ENCODE peak calls at places on chromosomes 6 and 20, in nine cellular contexts. R is AG04450, I is heart left ventricle, C is left ventricle myocardium inferior, T is sigmoid colon, B is neuronal stem cell, Z is WERI-Rb-1, D is lower lobe of right lung, Q is mesendoderm. X is an unnamed sample.
A peak's percentile ranks its signal among the peaks of the same experiment; 100 is the strongest.

GRCh38 chr6:121630716-121631115 is 195.3 kb downstream of the GJA1 start:
- DNase-seq in R (no peak), I (no peak), C (no peak), T (no peak), B (no peak), Z (no peak), D (no peak), Q (no peak), X (no peak)

GRCh38 chr6:153947817-153948447 is 91.1 kb upstream of the OPRM1 start:
- DNase-seq in R (no peak), I (no peak), C (no peak), T (no peak), B (peak; percentile 46), Z (peak; percentile 28), D (no peak), Q (peak; percentile 72), X (peak; percentile 49)

GRCh38 chr20:14992071-14992654 is 654.8 kb upstream of the FLRT3 start:
- DNase-seq in R (no peak), I (no peak), C (no peak), T (no peak), B (no peak), Z (no peak), D (no peak), Q (no peak), X (peak; percentile 6)

GRCh38 chr6:29527126-29527525 is 32.4 kb downstream of the UBD start:
- DNase-seq in R (no peak), I (no peak), C (no peak), T (no peak), B (no peak), Z (no peak), D (no peak), Q (no peak), X (no peak)

GRCh38 chr6:157019733-157020132 is 242.6 kb downstream of the ARID1B start:
- DNase-seq in R (no peak), I (no peak), C (no peak), T (no peak), B (no peak), Z (no peak), D (no peak), Q (peak; percentile 31), X (peak; percentile 35)

GRCh38 chr6:148869589-148869988 is 122.8 kb downstream of the UST start:
- DNase-seq in R (peak; percentile 80), I (no peak), C (no peak), T (no peak), B (no peak), Z (no peak), D (no peak), Q (peak; percentile 45), X (peak; percentile 62)

GRCh38 chr20:19021406-19022117 is 190.9 kb upstream of the SLC24A3 start:
- DNase-seq in R (no peak), I (no peak), C (no peak), T (no peak), B (no peak), Z (no peak), D (no peak), Q (no peak), X (no peak)

GRCh38 chr6:13908955-13909381 is 15.8 kb upstream of the RNF182 start:
- DNase-seq in R (peak; percentile 45), I (no peak), C (no peak), T (peak; percentile 71), B (peak; percentile 55), Z (peak; percentile 78), D (no peak), Q (peak; percentile 83), X (peak; percentile 77)

GRCh38 chr6:3740551-3741476 is 10.7 kb downstream of the PXDC1 start:
- DNase-seq in R (no peak), I (no peak), C (no peak), T (no peak), B (no peak), Z (no peak), D (no peak), Q (no peak), X (no peak)

GRCh38 chr6:3741477-3741871 is 10.0 kb downstream of the PXDC1 start:
- DNase-seq in R (no peak), I (no peak), C (no peak), T (no peak), B (no peak), Z (no peak), D (no peak), Q (no peak), X (no peak)

GRCh38 chr6:3737831-3738210 is 13.7 kb downstream of the PXDC1 start:
- DNase-seq in R (no peak), I (no peak), C (no peak), T (no peak), B (no peak), Z (no peak), D (no peak), Q (no peak), X (no peak)

GRCh38 chr6:3738381-3739131 is 13.0 kb downstream of the PXDC1 start:
- DNase-seq in R (no peak), I (no peak), C (no peak), T (no peak), B (no peak), Z (no peak), D (no peak), Q (no peak), X (no peak)

DNA sequence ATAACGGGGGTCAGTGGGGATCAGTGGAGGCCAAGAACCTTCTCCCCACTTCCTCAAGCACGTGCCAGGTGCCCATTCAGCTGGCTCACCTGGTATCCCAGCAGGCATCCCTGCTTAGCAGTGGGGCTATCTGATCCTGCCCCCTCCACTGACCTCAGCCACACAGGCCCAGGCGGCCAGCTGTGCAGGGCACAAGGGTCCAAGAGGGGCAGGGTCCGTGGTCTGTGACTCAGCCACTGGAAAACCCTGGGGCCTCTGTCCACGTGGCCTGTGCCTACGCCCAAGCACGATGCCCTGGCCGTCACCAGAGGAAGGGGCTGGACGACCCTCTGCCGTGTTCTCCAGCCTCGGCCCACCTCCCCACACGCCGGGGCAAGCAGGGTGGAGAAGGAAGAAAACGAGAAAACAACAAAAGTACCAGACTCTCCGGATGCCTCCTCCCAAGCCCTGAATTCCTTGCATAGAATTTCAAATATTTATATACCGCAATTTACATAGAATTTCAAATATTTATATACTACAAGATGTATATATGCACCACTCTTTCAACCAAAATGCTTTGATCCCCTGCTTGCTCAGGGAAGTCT is 12.1 kb downstream of the PXDC1 start:
- DNase-seq in R (no peak), I (peak; percentile 65), C (no peak), T (no peak), B (no peak), Z (no peak), D (no peak), Q (no peak), X (no peak)
- H3K27ac ChIP-seq in R (peak overlapping the region; percentile 58), I (no peak overlapping the region), C (peak overlapping the region; percentile 44), T (no peak overlapping the region), B (no peak overlapping the region), Z (no peak overlapping the region), D (no peak overlapping the region), Q (no peak overlapping the region), X (no peak overlapping the region)

DNA sequence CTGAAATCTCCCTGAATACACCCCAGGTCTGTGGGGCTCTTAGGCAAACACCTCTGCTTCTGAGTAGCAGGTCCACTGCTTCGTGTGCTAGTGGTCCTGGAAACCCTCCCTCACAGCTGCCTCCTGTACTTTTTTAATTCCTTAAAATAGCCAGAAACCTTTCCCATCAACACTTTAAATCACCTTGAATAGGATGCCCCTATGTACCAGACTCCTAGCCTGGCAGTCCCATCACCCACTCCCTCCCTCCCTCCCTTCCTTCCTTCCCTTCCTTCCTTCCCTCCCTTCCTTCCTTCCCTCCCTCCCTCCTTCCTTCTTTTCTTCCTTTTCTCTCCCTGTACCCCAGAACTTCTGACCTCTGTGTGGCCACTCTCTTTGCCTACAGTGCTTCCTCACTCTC is 239.3 kb upstream of the PRND start:
- DNase-seq in R (no peak), I (no peak), C (no peak), T (no peak), B (no peak), Z (no peak), D (no peak), Q (no peak), X (no peak)
- H3K27ac ChIP-seq in R (no peak overlapping the region), I (no peak overlapping the region), C (no peak overlapping the region), T (no peak overlapping the region), B (no peak overlapping the region), Z (no peak overlapping the region), D (no peak overlapping the region), Q (no peak overlapping the region), X (no peak overlapping the region)

GRCh38 chr6:33076406-33076934 is 680 bp downstream of the HLA-DPB1 start:
- DNase-seq in R (no peak), I (no peak), C (no peak), T (no peak), B (no peak), Z (no peak), D (no peak), Q (no peak), X (no peak)
- H3K27ac ChIP-seq in R (no peak overlapping the region), I (peak overlapping the region; percentile 76), C (peak overlapping the region; percentile 84), T (peak overlapping the region; percentile 62), B (no peak overlapping the region), Z (no peak overlapping the region), D (peak overlapping the region; percentile 90), Q (no peak overlapping the region), X (no peak overlapping the region)

GRCh38 chr6:15061908-15062307 is 184.0 kb upstream of the JARID2 start:
- DNase-seq in R (no peak), I (no peak), C (no peak), T (no peak), B (no peak), Z (no peak), D (no peak), Q (no peak), X (no peak)

GRCh38 chr6:15063253-15063853 is 182.5 kb upstream of the JARID2 start:
- DNase-seq in R (no peak), I (peak; percentile 68), C (peak; percentile 32), T (no peak), B (no peak), Z (no peak), D (peak; percentile 80), Q (no peak), X (no peak)

GRCh38 chr6:15061176-15061575 is 184.7 kb upstream of the JARID2 start:
- DNase-seq in R (no peak), I (no peak), C (no peak), T (no peak), B (no peak), Z (peak; percentile 22), D (no peak), Q (no peak), X (no peak)

GRCh38 chr6:15065603-15066002 is 180.3 kb upstream of the JARID2 start:
- DNase-seq in R (peak; percentile 90), I (no peak), C (no peak), T (no peak), B (no peak), Z (no peak), D (no peak), Q (no peak), X (no peak)

DNA sequence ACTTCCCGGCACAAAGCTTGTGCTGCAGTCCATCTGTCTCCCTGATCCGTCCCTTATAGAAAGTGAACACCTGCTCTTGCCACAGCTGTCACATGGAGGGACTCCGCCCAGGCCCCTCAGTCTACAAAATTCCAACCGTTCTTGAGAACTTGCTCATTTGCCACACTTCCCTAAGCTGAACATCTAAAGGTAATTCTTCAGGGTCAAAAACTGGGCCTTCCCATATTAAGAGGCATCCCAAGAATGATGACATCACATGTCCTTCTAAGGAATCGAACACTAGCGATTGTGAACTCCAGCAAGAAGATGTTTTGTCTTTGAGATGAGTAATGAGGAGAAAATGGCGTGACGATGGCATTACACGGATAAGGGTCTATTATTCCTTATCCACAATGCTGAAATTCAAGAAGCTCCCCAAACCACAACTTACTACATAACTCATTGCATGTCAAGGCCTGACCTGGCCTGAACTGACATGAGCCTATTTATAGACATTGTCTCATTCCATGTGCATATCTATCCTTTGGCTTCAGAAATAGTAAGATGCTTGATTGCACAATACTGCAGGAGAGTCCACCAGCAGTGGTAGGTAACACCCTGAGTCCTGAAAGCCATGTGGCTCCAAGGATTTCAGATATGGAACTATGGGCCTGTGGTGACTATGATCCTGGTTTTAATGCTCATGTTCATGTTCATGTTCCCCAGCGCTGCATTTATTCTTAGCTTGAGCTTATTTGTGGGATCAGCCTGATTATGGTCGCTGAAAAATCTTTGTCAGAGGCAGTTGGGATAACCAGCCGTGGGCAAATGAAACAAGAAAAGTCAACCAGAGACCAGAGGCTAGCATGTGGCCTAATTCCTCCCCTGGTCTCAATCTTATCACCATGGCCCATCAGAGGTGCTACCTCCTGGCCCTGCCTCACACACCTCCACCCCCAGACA is 183.3 kb upstream of the JARID2 start:
- DNase-seq in R (peak; percentile 75), I (no peak), C (no peak), T (no peak), B (no peak), Z (peak; percentile 82), D (no peak), Q (no peak), X (peak; percentile 91)
- H3K27ac ChIP-seq in R (peak overlapping the region; percentile 34), I (peak overlapping the region; percentile 10), C (peak overlapping the region; percentile 45), T (no peak overlapping the region), B (no peak overlapping the region), Z (peak overlapping the region; percentile 19), D (no peak overlapping the region), Q (no peak overlapping the region), X (no peak overlapping the region)